ENCODE peak calls at places on chromosomes 16 and 17, in ten cellular contexts. Z is stomach, I is GM12891, G is prostate gland, P is H1, W is endothelial cell of umbilical vein, E is K562, R is suprapubic skin, Y is HCT116, Q is spleen. S is an unnamed sample.

GRCh38 chr16:74522160-74522559 is 84.8 kb downstream of the GLG1 start:
- DNase-seq in Z (no peak), I (no peak), G (no peak), P (no peak), W (no peak), E (no peak), R (no peak), Y (no peak), Q (no peak), S (no peak)

GRCh38 chr16:50210266-50211038 is 55.9 kb upstream of the ADCY7 start:
- DNase-seq in Z (peak), I (peak), G (peak), P (peak), W (peak), E (peak), R (peak), Y (peak), Q (peak), S (peak)

GRCh38 chr16:53865492-53865863 is 161.5 kb downstream of the FTO start:
- DNase-seq in Z (no peak), I (no peak), G (no peak), P (no peak), W (peak), E (peak), R (no peak), Y (peak), Q (no peak), S (no peak)

GRCh38 chr16:68910051-68910450 is 66.7 kb downstream of the TANGO6 start:
- DNase-seq in Z (no peak), I (no peak), G (no peak), P (no peak), W (no peak), E (no peak), R (no peak), Y (no peak), Q (no peak), S (no peak)

GRCh38 chr16:1612320-1613111 is at the start of gene CRAMP1:
- DNase-seq in Z (no peak), I (no peak), G (no peak), P (no peak), W (peak), E (peak), R (peak), Y (no peak), Q (no peak), S (peak)

GRCh38 chr16:3951861-3952332 is 71.4 kb upstream of the CREBBP start:
- DNase-seq in Z (no peak), I (no peak), G (no peak), P (no peak), W (no peak), E (no peak), R (peak), Y (no peak), Q (no peak), S (no peak)

GRCh38 chr17:75808549-75808904 is 23.9 kb downstream of the UNK start:
- DNase-seq in Z (no peak), I (no peak), G (no peak), P (no peak), W (no peak), E (no peak), R (peak), Y (no peak), Q (peak), S (no peak)

GRCh38 chr17:16339402-16339801 is 13.9 kb downstream of the CENPV start:
- DNase-seq in Z (no peak), I (no peak), G (no peak), P (no peak), W (no peak), E (no peak), R (no peak), Y (no peak), Q (no peak), S (peak)

GRCh38 chr16:28309811-28310311 is 17.5 kb downstream of the SBK1 start:
- DNase-seq in Z (no peak), I (no peak), G (no peak), P (no peak), W (no peak), E (no peak), R (no peak), Y (no peak), Q (peak), S (no peak)

GRCh38 chr17:44865921-44866320 is 18.2 kb downstream of the HIGD1B start:
- DNase-seq in Z (no peak), I (no peak), G (no peak), P (no peak), W (no peak), E (no peak), R (no peak), Y (no peak), Q (no peak), S (no peak)

GRCh38 chr17:32626371-32626770 is 139.6 kb downstream of the CDK5R1 start:
- DNase-seq in Z (no peak), I (no peak), G (no peak), P (no peak), W (no peak), E (no peak), R (no peak), Y (no peak), Q (no peak), S (no peak)

GRCh38 chr17:73342549-73343167 is 30.9 kb upstream of the CDC42EP4 start:
- DNase-seq in Z (no peak), I (no peak), G (no peak), P (no peak), W (no peak), E (no peak), R (no peak), Y (no peak), Q (no peak), S (no peak)

GRCh38 chr16:881219-882097 is 80.9 kb upstream of the GNG13 start:
- DNase-seq in Z (no peak), I (no peak), G (no peak), P (no peak), W (no peak), E (no peak), R (no peak), Y (no peak), Q (peak), S (peak)

GRCh38 chr17:15388356-15389046 is 47.1 kb upstream of the TEKT3 start:
- DNase-seq in Z (no peak), I (no peak), G (no peak), P (no peak), W (no peak), E (no peak), R (no peak), Y (no peak), Q (no peak), S (no peak)

GRCh38 chr16:17556276-17557052 is 85.7 kb upstream of the XYLT1 start:
- DNase-seq in Z (no peak), I (no peak), G (no peak), P (no peak), W (no peak), E (peak), R (no peak), Y (peak), Q (no peak), S (no peak)

GRCh38 chr16:14350081-14350480 is 279.0 kb downstream of the MRTFB start:
- DNase-seq in Z (no peak), I (no peak), G (no peak), P (no peak), W (no peak), E (no peak), R (no peak), Y (no peak), Q (no peak), S (no peak)

GRCh38 chr17:41654134-41654907 is 29.9 kb upstream of the KRT17 start:
- DNase-seq in Z (peak), I (no peak), G (peak), P (no peak), W (no peak), E (no peak), R (peak), Y (peak), Q (peak), S (no peak)

GRCh38 chr17:8472663-8473062 is 37.0 kb downstream of the NDEL1 start:
- DNase-seq in Z (no peak), I (no peak), G (no peak), P (no peak), W (no peak), E (no peak), R (no peak), Y (no peak), Q (no peak), S (no peak)

GRCh38 chr17:77622627-77623026 is 335.9 kb upstream of the TNRC6C start:
- DNase-seq in Z (no peak), I (no peak), G (no peak), P (no peak), W (no peak), E (no peak), R (no peak), Y (no peak), Q (no peak), S (no peak)

GRCh38 chr17:47265983-47266541 is 12.4 kb downstream of the ITGB3 start:
- DNase-seq in Z (no peak), I (no peak), G (no peak), P (no peak), W (peak), E (peak), R (no peak), Y (no peak), Q (no peak), S (no peak)

GRCh38 chr16:27795992-27796614 is 246.2 kb downstream of the KATNIP start:
- DNase-seq in Z (peak), I (no peak), G (no peak), P (peak), W (peak), E (peak), R (no peak), Y (peak), Q (no peak), S (no peak)

GRCh38 chr17:2749784-2750181 is 331 bp upstream of the CCDC92B start:
- DNase-seq in Z (peak), I (peak), G (peak), P (peak), W (peak), E (peak), R (no peak), Y (peak), Q (peak), S (no peak)

GRCh38 chr17:73231363-73231762 is 30.3 kb downstream of the CPSF4L start:
- DNase-seq in Z (no peak), I (no peak), G (no peak), P (no peak), W (peak), E (peak), R (no peak), Y (no peak), Q (no peak), S (no peak)

GRCh38 chr16:2473999-2474876 is 689 bp upstream of the TBC1D24 start:
- DNase-seq in Z (peak), I (peak), G (no peak), P (peak), W (peak), E (peak), R (peak), Y (no peak), Q (peak), S (no peak)

GRCh38 chr17:77358801-77359716 is 218.3 kb downstream of the SEC14L1 start:
- DNase-seq in Z (peak), I (no peak), G (no peak), P (no peak), W (no peak), E (no peak), R (no peak), Y (no peak), Q (no peak), S (peak)

GRCh38 chr16:85759631-85760419 is 8.9 kb upstream of the C16orf74 start:
- DNase-seq in Z (peak), I (no peak), G (no peak), P (peak), W (no peak), E (peak), R (no peak), Y (no peak), Q (peak), S (no peak)

GRCh38 chr16:12027091-12027490 is 50.6 kb downstream of the SNX29 start:
- DNase-seq in Z (no peak), I (no peak), G (peak), P (no peak), W (no peak), E (no peak), R (no peak), Y (peak), Q (no peak), S (no peak)

GRCh38 chr16:3609895-3610697 is 1.3 kb downstream of the SLX4 start:
- DNase-seq in Z (no peak), I (no peak), G (peak), P (no peak), W (no peak), E (peak), R (no peak), Y (no peak), Q (no peak), S (no peak)

GRCh38 chr16:67674851-67675578 is 8.4 kb downstream of the C16orf86 start:
- DNase-seq in Z (no peak), I (no peak), G (no peak), P (no peak), W (no peak), E (no peak), R (no peak), Y (no peak), Q (peak), S (no peak)
- TF ChIP-seq POLR2A in Z (no peak), I (no peak), G (no peak), P (no peak), W (no peak), E (no peak), R (no peak), Y (no peak), Q (no peak), S (no peak)

GRCh38 chr17:54937018-54937417 is 31.4 kb downstream of the COX11 start:
- DNase-seq in Z (no peak), I (no peak), G (no peak), P (no peak), W (no peak), E (no peak), R (no peak), Y (no peak), Q (no peak), S (no peak)

GRCh38 chr17:54937426-54937825 is 31.0 kb downstream of the COX11 start:
- DNase-seq in Z (no peak), I (no peak), G (no peak), P (no peak), W (no peak), E (no peak), R (no peak), Y (no peak), Q (no peak), S (no peak)

GRCh38 chr17:54935487-54935886 is 33.0 kb downstream of the COX11 start:
- DNase-seq in Z (no peak), I (no peak), G (no peak), P (no peak), W (no peak), E (no peak), R (no peak), Y (no peak), Q (no peak), S (no peak)

GRCh38 chr17:54932711-54933110 is 32.1 kb downstream of the TOM1L1 start:
- DNase-seq in Z (no peak), I (no peak), G (no peak), P (no peak), W (no peak), E (no peak), R (no peak), Y (no peak), Q (no peak), S (no peak)

DNA sequence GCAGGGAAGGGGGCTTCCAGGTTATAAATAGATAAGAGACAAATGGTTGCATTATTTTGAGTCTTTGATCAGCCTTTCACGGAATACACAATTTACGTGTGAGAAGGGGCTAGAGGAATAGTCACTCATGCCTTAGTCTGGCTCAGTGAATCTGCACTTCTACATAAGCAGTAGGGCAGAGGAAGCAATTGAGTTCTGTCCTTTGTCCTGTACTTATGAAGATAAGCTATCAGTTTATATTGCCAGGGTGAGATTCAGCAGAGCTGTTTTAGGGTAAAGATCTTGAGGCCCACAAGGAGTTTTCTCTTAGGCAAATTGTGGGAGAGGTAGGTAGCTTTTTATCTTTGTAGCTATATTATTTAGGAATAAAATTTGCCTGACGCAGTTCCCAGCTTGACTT is 33.3 kb downstream of the TOM1L1 start:
- DNase-seq in Z (no peak), I (no peak), G (no peak), P (no peak), W (no peak), E (no peak), R (no peak), Y (no peak), Q (no peak), S (no peak)
- TF ChIP-seq POLR2AphosphoS5 in Z (no peak), I (no peak), G (no peak), P (no peak), W (no peak), E (no peak), R (no peak), Y (no peak), Q (no peak), S (no peak)

DNA sequence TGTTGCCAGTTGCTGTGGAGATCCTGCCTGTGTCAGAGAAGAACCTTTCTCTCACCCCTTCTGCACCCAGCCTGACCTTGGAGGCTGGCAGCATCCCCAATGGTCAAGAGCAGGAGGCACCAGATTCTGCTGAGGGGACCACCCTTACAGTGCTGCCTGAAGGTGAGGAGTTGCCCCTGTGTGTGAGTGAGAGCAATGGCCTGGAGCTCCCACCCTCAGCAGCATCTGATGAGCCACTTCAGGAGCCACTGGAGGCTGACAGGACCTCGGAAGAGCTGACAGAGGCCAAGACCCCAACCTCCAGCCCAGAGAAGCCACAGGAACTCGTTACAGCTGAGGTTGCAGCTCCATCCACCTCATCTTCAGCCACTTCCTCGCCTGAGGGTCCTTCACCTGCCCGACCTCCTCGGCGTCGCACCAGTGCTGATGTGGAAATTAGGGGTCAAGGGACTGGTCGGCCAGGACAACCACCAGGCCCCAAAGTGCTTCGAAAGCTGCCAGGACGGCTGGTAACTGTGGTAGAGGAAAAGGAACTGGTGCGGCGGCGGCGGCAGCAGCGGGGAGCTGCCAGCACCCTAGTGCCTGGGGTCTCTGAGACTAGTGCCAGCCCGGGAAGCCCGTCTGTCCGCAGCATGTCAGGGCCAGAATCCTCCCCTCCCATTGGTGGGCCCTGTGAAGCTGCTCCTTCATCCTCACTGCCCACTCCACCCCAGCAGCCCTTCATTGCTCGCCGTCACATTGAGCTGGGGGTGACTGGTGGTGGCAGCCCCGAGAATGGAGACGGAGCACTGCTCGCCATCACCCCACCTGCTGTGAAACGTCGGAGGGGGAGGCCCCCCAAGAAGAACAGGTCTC is 10.2 kb upstream of the PHKG2 start:
- DNase-seq in Z (no peak), I (no peak), G (no peak), P (no peak), W (no peak), E (no peak), R (no peak), Y (no peak), Q (no peak), S (peak)
- TF ChIP-seq POLR2A in Z (no peak), I (no peak), G (no peak), P (no peak), W (no peak), E (no peak), R (no peak), Y (no peak), Q (no peak), S (no peak)

GRCh38 chr16:56482667-56483236 is 31.4 kb downstream of the OGFOD1 start:
- DNase-seq in Z (no peak), I (no peak), G (no peak), P (no peak), W (no peak), E (no peak), R (no peak), Y (no peak), Q (no peak), S (no peak)

GRCh38 chr16:56483394-56483793 is 32.0 kb downstream of the OGFOD1 start:
- DNase-seq in Z (no peak), I (no peak), G (no peak), P (no peak), W (no peak), E (no peak), R (no peak), Y (no peak), Q (no peak), S (no peak)

GRCh38 chr16:56481468-56482112 is 30.2 kb downstream of the OGFOD1 start:
- DNase-seq in Z (no peak), I (no peak), G (no peak), P (no peak), W (no peak), E (no peak), R (no peak), Y (no peak), Q (no peak), S (no peak)

GRCh38 chr16:56479469-56479868 is 28.1 kb downstream of the OGFOD1 start:
- DNase-seq in Z (no peak), I (no peak), G (no peak), P (no peak), W (no peak), E (no peak), R (no peak), Y (no peak), Q (no peak), S (no peak)

GRCh38 chr16:56480776-56481467 is 29.6 kb downstream of the OGFOD1 start:
- DNase-seq in Z (no peak), I (no peak), G (no peak), P (no peak), W (no peak), E (no peak), R (no peak), Y (no peak), Q (no peak), S (no peak)
- TF ChIP-seq POLR2AphosphoS5 in Z (no peak), I (no peak), G (no peak), P (no peak), W (no peak), E (no peak), R (no peak), Y (no peak), Q (no peak), S (no peak)

S was measured in sigmoid colon.